ENCODE peak calls at places on chromosomes 7 and 10, in eight cellular contexts. M is T-helper 17 cell; A is stomach; L is BE2C; J is HCT116; U is mammary epithelial cell; D is CD8-positive, alpha-beta memory T cell; C is cardiac muscle cell. K is an unnamed sample. For H3K9me3, the result is how much of the 10 kb centered on the place peaks cover.

GRCh38 chr7:78746261-78746660 is 707.2 kb downstream of the MAGI2 start:
- DNase-seq in D (no peak), L (no peak), A (no peak), J (no peak), C (no peak), U (no peak), M (no peak), K (no peak)

GRCh38 chr7:65967361-65968155 is 14.5 kb downstream of the GUSB start:
- DNase-seq in L (no peak), M (no peak), D (no peak), A (no peak), C (no peak), J (no peak), U (no peak), K (no peak)

GRCh38 chr7:15323545-15323944 is 238.3 kb downstream of the AGMO start:
- DNase-seq in J (no peak), C (peak), A (no peak), U (no peak), M (no peak), L (no peak), D (no peak), K (no peak)

GRCh38 chr7:132777419-132777818 is 201.1 kb upstream of the PLXNA4 start:
- DNase-seq in U (no peak), J (no peak), C (no peak), M (no peak), A (no peak), L (no peak), D (no peak), K (no peak)

GRCh38 chr10:102231357-102232318 is 5.5 kb downstream of the ELOVL3 start:
- DNase-seq in A (peak), D (peak), L (peak), C (peak), J (peak), M (peak), U (no peak), K (no peak)

GRCh38 chr7:15686209-15686956 is at the start of gene MEOX2:
- DNase-seq in C (peak), J (no peak), M (no peak), L (no peak), D (no peak), U (no peak), A (no peak), K (no peak)

GRCh38 chr10:459743-460142 is 229.7 kb downstream of the DIP2C start:
- DNase-seq in D (no peak), U (no peak), J (no peak), C (no peak), L (no peak), A (no peak), M (no peak), K (no peak)

GRCh38 chr7:100126239-100126930 is 382 bp upstream of the MBLAC1 start:
- DNase-seq in U (no peak), C (no peak), L (no peak), D (no peak), J (no peak), A (no peak), M (no peak), K (no peak)

GRCh38 chr7:43572516-43573049 is 10.3 kb upstream of the STK17A start:
- DNase-seq in A (no peak), J (peak), U (peak), M (no peak), C (peak), D (no peak), L (no peak), K (no peak)

GRCh38 chr7:947391-948210 is 6.9 kb downstream of the ADAP1 start:
- DNase-seq in L (peak), C (no peak), M (no peak), D (peak), A (no peak), U (no peak), J (no peak), K (no peak)

GRCh38 chr10:17257466-17258321 is 29.7 kb downstream of the VIM start:
- DNase-seq in D (peak), L (peak), C (peak), J (peak), M (no peak), A (peak), U (peak), K (peak)

GRCh38 chr10:46530249-46531186 is 25.9 kb downstream of the GPRIN2 start:
- DNase-seq in U (no peak), C (peak), J (no peak), D (peak), M (no peak), L (no peak), A (peak), K (no peak)

GRCh38 chr10:79491171-79491835 is 21.0 kb upstream of the EIF5AL1 start:
- DNase-seq in L (no peak), A (no peak), C (no peak), D (no peak), J (no peak), U (no peak), M (no peak), K (no peak)

GRCh38 chr10:109633846-109634245 is 289.5 kb downstream of the XPNPEP1 start:
- DNase-seq in J (peak), M (no peak), C (no peak), A (no peak), D (no peak), U (no peak), L (no peak), K (no peak)

GRCh38 chr10:68742397-68742796 is 21.4 kb downstream of the CCAR1 start:
- DNase-seq in J (no peak), D (no peak), U (peak), L (no peak), M (no peak), A (no peak), C (no peak), K (no peak)

GRCh38 chr7:93198472-93198871 is 27.8 kb downstream of the HEPACAM2 start:
- DNase-seq in J (no peak), C (no peak), U (no peak), D (no peak), A (no peak), L (no peak), M (no peak), K (no peak)

GRCh38 chr10:128069351-128070051 is 56.7 kb downstream of the MKI67 start:
- DNase-seq in D (peak), L (peak), A (peak), J (peak), M (peak), C (peak), U (peak), K (no peak)

GRCh38 chr7:95420996-95421846 is 13.6 kb downstream of the PON2 start:
- DNase-seq in U (no peak), A (no peak), C (peak), J (no peak), L (no peak), M (no peak), D (no peak), K (no peak)

GRCh38 chr7:41834805-41835694 is 132.2 kb upstream of the INHBA start:
- DNase-seq in C (peak), A (no peak), D (no peak), J (no peak), L (no peak), M (no peak), U (no peak), K (no peak)

GRCh38 chr10:36172574-36172973 is 530.5 kb upstream of the FZD8 start:
- DNase-seq in A (no peak), U (peak), M (no peak), D (no peak), L (no peak), J (no peak), C (peak), K (no peak)

GRCh38 chr7:24723178-24723530 is 34.1 kb downstream of the GSDME start:
- DNase-seq in J (no peak), U (no peak), C (no peak), A (no peak), M (no peak), L (no peak), D (no peak), K (no peak)

GRCh38 chr10:95694665-95695064 is 938 bp upstream of the TCTN3 start:
- DNase-seq in C (no peak), D (peak), A (no peak), U (no peak), M (no peak), J (no peak), L (no peak), K (no peak)

GRCh38 chr7:139640678-139641077 is 117.2 kb downstream of the CLEC2L start:
- DNase-seq in U (no peak), A (no peak), M (no peak), L (no peak), C (no peak), J (no peak), D (no peak), K (no peak)

GRCh38 chr7:139644191-139644590 is 120.7 kb downstream of the CLEC2L start:
- DNase-seq in J (no peak), A (no peak), D (no peak), L (no peak), U (no peak), M (no peak), C (no peak), K (no peak)

GRCh38 chr7:139642283-139642682 is 118.8 kb downstream of the CLEC2L start:
- DNase-seq in C (no peak), A (no peak), D (no peak), L (no peak), U (no peak), M (no peak), J (no peak), K (no peak)

GRCh38 chr7:139639563-139639962 is 116.1 kb downstream of the CLEC2L start:
- DNase-seq in D (no peak), L (no peak), J (no peak), A (no peak), M (no peak), U (no peak), C (no peak), K (no peak)

GRCh38 chr7:139641337-139641992 is 118.0 kb downstream of the CLEC2L start:
- DNase-seq in U (no peak), A (no peak), L (no peak), J (no peak), M (no peak), C (no peak), D (no peak), K (no peak)
- H3K9me3 ChIP-seq in U (under half), A (under half), L (under half), J (under half), M (under half), C (under half), D (under half), K (under half)

GRCh38 chr7:157471259-157472125 is 134.7 kb downstream of the DNAJB6 start:
- DNase-seq in A (peak), L (no peak), U (no peak), J (no peak), C (no peak), D (peak), M (no peak), K (no peak)

GRCh38 chr7:157472311-157473050 is 135.7 kb downstream of the DNAJB6 start:
- DNase-seq in D (no peak), C (peak), J (no peak), U (no peak), A (peak), M (no peak), L (no peak), K (no peak)

GRCh38 chr7:157470017-157470322 is 133.2 kb downstream of the DNAJB6 start:
- DNase-seq in L (no peak), A (peak), D (no peak), J (no peak), U (no peak), M (no peak), C (no peak), K (no peak)

GRCh38 chr7:157469181-157470016 is 132.6 kb downstream of the DNAJB6 start:
- DNase-seq in J (no peak), M (no peak), C (no peak), D (no peak), A (peak), L (no peak), U (no peak), K (no peak)

DNA sequence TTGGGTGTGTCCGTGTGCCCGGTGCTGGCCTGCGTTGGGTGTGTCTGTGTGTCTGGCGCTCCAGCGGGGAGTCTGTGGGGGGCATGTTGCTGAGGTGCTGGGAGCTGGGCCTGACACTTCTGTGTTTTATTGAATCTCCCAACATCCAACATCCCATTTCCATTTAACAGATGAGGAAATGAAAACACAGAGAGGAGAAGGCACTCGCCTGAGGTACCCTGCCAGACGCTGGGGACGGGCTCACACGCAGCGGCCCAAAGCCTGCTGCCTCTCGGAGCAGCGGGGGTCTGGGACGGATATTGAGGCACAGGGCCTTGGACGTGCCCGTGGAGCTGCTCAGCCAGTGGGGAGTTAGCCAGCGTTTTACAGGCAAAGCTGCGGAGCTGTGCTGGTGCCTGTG is 133.9 kb downstream of the DNAJB6 start:
- DNase-seq in L (no peak), A (peak), U (no peak), M (no peak), C (no peak), J (no peak), D (no peak), K (no peak)
- H3K9me3 ChIP-seq in L (under half), A (under half), U (under half), M (under half), C (under half), J (under half), D (under half), K (under half)

GRCh38 chr10:131239926-131240325 is 71.6 kb downstream of the TCERG1L start:
- DNase-seq in C (no peak), U (no peak), L (no peak), A (no peak), D (peak), J (no peak), M (no peak), K (no peak)
- H3K9me3 ChIP-seq in C (under half), U (under half), L (under half), A (under half), D (under half), J (under half), M (under half), K (under half)

DNA sequence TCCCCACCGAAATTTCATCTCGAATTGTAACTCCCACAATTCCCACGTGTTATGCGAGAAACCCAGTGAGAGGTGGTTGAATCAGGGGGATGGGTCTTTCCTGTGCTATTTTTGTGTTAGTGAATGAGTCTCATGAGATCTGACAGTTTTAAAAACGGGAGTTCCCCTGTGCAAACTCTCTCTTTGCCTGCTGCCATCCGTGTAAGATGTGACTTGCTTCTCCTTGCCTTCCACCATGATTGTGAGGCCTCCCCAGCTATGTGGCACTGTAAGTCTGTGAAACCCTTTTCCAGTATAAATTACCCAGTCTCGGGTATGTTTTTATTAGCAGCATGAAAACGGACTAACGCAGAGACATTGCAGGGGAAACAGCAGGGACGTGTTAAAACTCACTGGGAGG is 5.3 kb upstream of the OLAH start:
- DNase-seq in D (no peak), L (no peak), J (no peak), M (no peak), U (no peak), A (no peak), C (no peak), K (no peak)
- H3K9me3 ChIP-seq in D (under half), L (under half), J (under half), M (under half), U (under half), A (under half), C (under half), K (under half)

DNA sequence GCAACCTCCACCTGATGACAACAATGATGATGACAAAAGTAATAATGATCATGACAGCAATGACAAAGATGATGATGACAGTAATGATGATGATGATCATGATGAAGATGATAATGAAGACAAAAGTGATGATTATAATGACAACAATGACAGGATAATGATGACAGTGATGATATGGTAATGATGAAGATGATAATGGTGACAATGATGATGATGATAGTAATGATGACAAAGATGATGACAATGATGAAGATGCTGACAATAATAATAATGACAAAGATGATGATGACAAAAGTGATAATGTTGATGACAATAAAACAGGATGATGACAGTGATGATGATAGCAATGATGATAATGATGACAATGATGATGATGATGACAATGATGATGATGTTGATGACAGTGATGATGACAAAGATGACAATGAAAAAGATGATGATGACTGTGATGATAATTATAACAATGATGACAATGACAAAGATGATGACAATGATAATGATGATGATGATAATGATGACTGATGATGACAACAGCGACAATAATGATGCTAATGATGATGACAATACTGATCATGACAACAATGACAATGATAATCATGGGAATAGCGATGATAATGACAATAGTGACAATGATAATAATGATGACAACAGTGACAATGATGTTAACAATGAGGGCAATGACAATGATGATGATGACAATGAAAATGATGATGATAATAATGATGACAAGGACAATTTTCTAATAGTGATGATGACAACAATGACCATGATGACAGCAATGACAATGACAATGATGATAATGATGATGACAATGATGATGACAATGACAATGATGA is 1106.5 kb upstream of the AUTS2 start:
- DNase-seq in L (no peak), J (no peak), A (no peak), U (no peak), M (no peak), D (no peak), C (no peak), K (no peak)
- H3K9me3 ChIP-seq in L (under half), J (under half), A (under half), U (under half), M (under half), D (under half), C (under half), K (under half)

GRCh38 chr7:57179776-57180415 is 47.7 kb upstream of the ZNF479 start:
- DNase-seq in D (no peak), C (no peak), U (no peak), J (no peak), L (no peak), M (no peak), A (no peak), K (no peak)
- H3K9me3 ChIP-seq in D (under half), C (under half), U (half or more), J (under half), L (under half), M (under half), A (half or more), K (under half)

GRCh38 chr7:64879097-64879730 is 23.9 kb upstream of the ZNF273 start:
- DNase-seq in D (no peak), U (no peak), M (no peak), L (no peak), J (no peak), A (peak), C (no peak), K (no peak)
- H3K9me3 ChIP-seq in D (under half), U (under half), M (under half), L (under half), J (under half), A (under half), C (under half), K (under half)